ENCODE peak calls at places on chromosomes 5 and 9, in seven cellular contexts. C is spleen, P is esophagus squamous epithelium, N is IMR-90, B is A549, W is kidney, L is ascending aorta. K is an unnamed sample.

GRCh38 chr5:76365558-76365957 is 37.5 kb upstream of the IQGAP2 start:
- DNase-seq in C (no peak), P (no peak), N (no peak), B (no peak), W (no peak), L (no peak), K (no peak)

GRCh38 chr5:160118349-160119141 is 705 bp downstream of the PWWP2A start:
- DNase-seq in C (peak; percentile 93), P (no peak), N (no peak), B (peak; percentile 9), W (no peak), L (no peak), K (peak; percentile 91)

GRCh38 chr5:65262590-65263189 is 219.0 kb downstream of the ADAMTS6 start:
- DNase-seq in C (no peak), P (no peak), N (peak; percentile 93), B (no peak), W (no peak), L (no peak), K (no peak)

GRCh38 chr9:112377684-112378344 is 2.1 kb upstream of the HSDL2 start:
- DNase-seq in C (no peak), P (no peak), N (no peak), B (no peak), W (no peak), L (no peak), K (no peak)

GRCh38 chr9:113935677-113936380 is 59.7 kb downstream of the ZNF618 start:
- DNase-seq in C (no peak), P (no peak), N (no peak), B (no peak), W (no peak), L (no peak), K (no peak)

GRCh38 chr9:14336244-14336643 is 22.3 kb upstream of the NFIB start:
- DNase-seq in C (no peak), P (no peak), N (no peak), B (no peak), W (no peak), L (no peak), K (no peak)

GRCh38 chr5:163915481-163915961 is 410.1 kb downstream of the MAT2B start:
- DNase-seq in C (peak; percentile 86), P (peak; percentile 8), N (peak; percentile 57), B (no peak), W (peak; percentile 61), L (no peak), K (no peak)

GRCh38 chr5:160245506-160246100 is 16.3 kb downstream of the FABP6 start:
- DNase-seq in C (peak; percentile 46), P (no peak), N (no peak), B (no peak), W (no peak), L (no peak), K (no peak)

GRCh38 chr5:7747728-7748127 is 103.2 kb downstream of the CFAP90 start:
- DNase-seq in C (no peak), P (no peak), N (no peak), B (no peak), W (no peak), L (no peak), K (no peak)

GRCh38 chr9:127129718-127130085 is 7.3 kb upstream of the ANGPTL2 start:
- DNase-seq in C (no peak), P (no peak), N (no peak), B (no peak), W (no peak), L (no peak), K (no peak)

GRCh38 chr9:21294325-21294724 is 10.8 kb downstream of the IFNA5 start:
- DNase-seq in C (no peak), P (no peak), N (peak; percentile 17), B (peak; percentile 43), W (no peak), L (no peak), K (no peak)

DNA sequence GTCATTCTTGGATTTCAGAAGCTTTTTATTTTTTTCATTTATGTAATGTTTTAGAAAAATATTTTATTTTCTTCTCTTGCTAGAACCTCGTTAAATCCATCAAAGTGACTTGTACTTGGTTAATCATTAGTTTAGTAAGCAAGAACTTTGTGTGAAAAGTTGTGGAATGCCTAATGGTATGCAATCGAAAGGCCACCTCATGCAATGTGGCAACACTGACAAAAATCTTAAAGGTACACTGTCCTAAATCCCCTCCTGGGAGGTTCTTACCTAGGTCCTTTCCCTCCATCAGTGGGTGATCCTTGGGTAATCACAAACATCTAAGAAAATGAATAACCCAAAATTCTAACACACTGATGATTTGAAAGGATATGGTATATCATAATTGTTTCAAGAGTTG is 304.2 kb downstream of the DNAH5 start:
- DNase-seq in C (no peak), P (no peak), N (no peak), B (peak; percentile 33), W (no peak), L (no peak), K (no peak)
- H3K9me3 ChIP-seq in C (no peaks in the 10 kb centered on the region), P (no peaks in the 10 kb centered on the region), N (peaks cover 2% of the 10 kb centered on the region), B (no peaks in the 10 kb centered on the region), W (no peaks in the 10 kb centered on the region), L (no peaks in the 10 kb centered on the region), K (peaks cover 2% of the 10 kb centered on the region)

GRCh38 chr5:962801-963200 is 45.8 kb upstream of the NKD2 start:
- DNase-seq in C (no peak), P (no peak), N (no peak), B (no peak), W (peak; percentile 63), L (no peak), K (no peak)
- H3K4me1 ChIP-seq in C (no peaks in the 10 kb centered on the region), P (peaks cover 5% of the 10 kb centered on the region), N (peaks cover 32% of the 10 kb centered on the region), B (peaks cover 35% of the 10 kb centered on the region), W (no peaks in the 10 kb centered on the region), L (no peaks in the 10 kb centered on the region), K (peaks cover 14% of the 10 kb centered on the region)

GRCh38 chr9:123239726-123240125 is 28.7 kb downstream of the STRBP start:
- DNase-seq in C (no peak), P (no peak), N (no peak), B (no peak), W (no peak), L (no peak), K (no peak)
- TF ChIP-seq CTCF in C (no peak), P (no peak), N (no peak), B (no peak), W (no peak), L (no peak), K (no peak)

GRCh38 chr5:141328231-141328630 is 2.1 kb upstream of the PCDHGA1 start:
- DNase-seq in C (no peak), P (no peak), N (no peak), B (no peak), W (no peak), L (no peak), K (no peak)

GRCh38 chr5:141326088-141326854 is 4.0 kb upstream of the PCDHGA1 start:
- DNase-seq in C (peak; percentile 84), P (no peak), N (peak; percentile 82), B (peak; percentile 51), W (no peak), L (no peak), K (no peak)

GRCh38 chr5:141330299-141331080 is at the start of gene PCDHGA1:
- DNase-seq in C (no peak), P (no peak), N (peak; percentile 75), B (peak; percentile 74), W (no peak), L (no peak), K (no peak)
- H3K9me3 ChIP-seq in C (peaks cover 98% of the 10 kb centered on the region), P (no peaks in the 10 kb centered on the region), N (peaks cover 31% of the 10 kb centered on the region), B (peaks cover 25% of the 10 kb centered on the region), W (peaks cover 17% of the 10 kb centered on the region), L (peaks cover 83% of the 10 kb centered on the region), K (no peaks in the 10 kb centered on the region)

DNA sequence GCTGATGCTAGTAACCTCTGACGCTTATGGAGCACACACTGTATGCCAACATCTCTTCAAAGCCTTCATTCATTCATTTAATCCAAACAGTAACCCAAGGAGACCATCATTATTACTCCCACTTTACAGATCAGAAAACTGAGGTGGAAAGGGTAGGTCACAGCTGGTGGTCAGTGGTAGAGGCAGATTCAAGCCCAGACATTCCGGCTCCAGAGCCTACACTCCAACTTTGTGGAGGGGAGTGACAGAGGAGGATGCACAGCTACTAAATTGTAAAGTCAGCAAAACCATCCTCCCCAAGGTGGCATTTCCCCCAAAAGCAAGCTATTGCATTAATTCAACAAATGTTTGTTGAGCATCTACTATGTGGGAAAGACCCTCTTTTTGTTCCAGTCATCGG is 110.5 kb upstream of the CPEB4 start:
- DNase-seq in C (no peak), P (no peak), N (no peak), B (no peak), W (no peak), L (no peak), K (no peak)
- H3K4me1 ChIP-seq in C (no peaks in the 10 kb centered on the region), P (peaks cover 16% of the 10 kb centered on the region), N (peaks cover 10% of the 10 kb centered on the region), B (peaks cover 40% of the 10 kb centered on the region), W (peaks cover 7% of the 10 kb centered on the region), L (peaks cover 13% of the 10 kb centered on the region), K (no peaks in the 10 kb centered on the region)

GRCh38 chr5:73438897-73439470 is 9.6 kb downstream of the FOXD1 start:
- DNase-seq in C (no peak), P (no peak), N (no peak), B (no peak), W (no peak), L (no peak), K (no peak)

GRCh38 chr5:73435640-73436534 is 12.7 kb downstream of the FOXD1 start:
- DNase-seq in C (no peak), P (no peak), N (no peak), B (no peak), W (no peak), L (no peak), K (no peak)

GRCh38 chr5:73438048-73438896 is 10.3 kb downstream of the FOXD1 start:
- DNase-seq in C (no peak), P (no peak), N (no peak), B (no peak), W (no peak), L (no peak), K (no peak)

GRCh38 chr5:73436535-73437125 is 11.9 kb downstream of the FOXD1 start:
- DNase-seq in C (no peak), P (no peak), N (no peak), B (no peak), W (peak; percentile 71), L (no peak), K (no peak)

GRCh38 chr5:73437126-73438047 is 11.2 kb downstream of the FOXD1 start:
- DNase-seq in C (no peak), P (no peak), N (peak; percentile 67), B (peak; percentile 79), W (peak; percentile 87), L (no peak), K (no peak)
- TF ChIP-seq CTCF in C (no peak), P (no peak), N (peak; percentile 57), B (peak; percentile 76), W (peak; percentile 22), L (peak; percentile 30), K (no peak)

DNA sequence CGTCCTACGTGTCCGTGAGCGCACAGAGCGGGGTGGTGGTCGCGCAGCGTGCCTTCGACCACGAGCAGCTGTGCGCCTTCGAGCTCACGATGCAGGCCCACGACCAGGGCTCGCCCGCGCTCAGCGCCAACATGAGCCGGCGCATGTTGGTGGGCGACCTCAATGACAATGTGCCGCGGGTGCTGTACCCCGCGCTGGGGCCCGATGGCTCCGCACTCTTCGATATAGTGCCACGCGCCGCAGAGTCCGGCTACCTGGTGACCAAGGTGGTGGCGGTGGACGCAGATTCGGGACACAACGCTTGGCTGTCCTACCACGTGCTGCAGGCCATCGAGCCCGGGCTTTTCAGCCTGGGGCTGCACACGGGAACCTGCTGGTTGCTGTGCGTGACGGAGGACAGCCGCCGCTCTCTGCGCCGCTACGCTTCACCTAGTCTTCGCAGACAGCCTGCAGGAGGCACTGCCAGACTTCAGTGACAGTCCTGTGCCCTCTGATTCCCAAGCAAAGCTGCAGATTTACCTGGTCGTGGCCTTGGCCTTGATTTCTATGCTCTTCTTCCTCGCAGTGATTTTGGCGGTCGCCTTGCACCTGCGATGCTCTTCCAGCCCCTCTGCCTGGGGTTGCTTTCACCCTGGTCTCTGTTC is 2.4 kb upstream of the PCDHGA12 start:
- DNase-seq in C (no peak), P (no peak), N (no peak), B (no peak), W (no peak), L (no peak), K (no peak)
- H3K9me3 ChIP-seq in C (peaks cover 100% of the 10 kb centered on the region), P (peaks cover 15% of the 10 kb centered on the region), N (peaks cover 47% of the 10 kb centered on the region), B (peaks cover 75% of the 10 kb centered on the region), W (peaks cover 33% of the 10 kb centered on the region), L (peaks cover 100% of the 10 kb centered on the region), K (no peaks in the 10 kb centered on the region)